ENCODE peak calls at places on chromosomes 16 and 17, in four cellular contexts. A is HEK293T; T is activated CD8-positive, alpha-beta T cell treated with anti-CD3 and anti-CD28 coated beads for 36 hours; J is SK-MEL-5. V is an unnamed sample.
A peak's percentile ranks its signal among the peaks of the same experiment; 100 is the strongest.

GRCh38 chr17:10114931-10115535 is 83.4 kb downstream of the GAS7 start:
- DNase-seq in J (peak; percentile 45), A (no peak), T (peak; percentile 87), V (no peak)

GRCh38 chr17:63700528-63701441 is 860 bp upstream of the LIMD2 start:
- DNase-seq in A (no peak), T (peak; percentile 69), J (no peak), V (peak; percentile 65)

GRCh38 chr16:78894872-78895271 is 705.7 kb downstream of the MAF start:
- DNase-seq in A (no peak), T (no peak), J (no peak), V (no peak)

GRCh38 chr16:59470556-59470955 is 736.4 kb upstream of the GOT2 start:
- DNase-seq in T (no peak), A (no peak), J (no peak), V (no peak)

GRCh38 chr17:40448639-40449261 is 5.5 kb downstream of the IGFBP4 start:
- DNase-seq in J (no peak), A (no peak), T (no peak), V (no peak)

GRCh38 chr16:48335961-48336360 is 49.3 kb downstream of the SIAH1 start:
- DNase-seq in J (no peak), A (no peak), T (no peak), V (no peak)

GRCh38 chr16:66474750-66475199 is 47.7 kb downstream of the BEAN1 start:
- DNase-seq in T (peak; percentile 83), J (no peak), A (no peak), V (no peak)

GRCh38 chr16:1363501-1364041 is 11.8 kb downstream of the GNPTG start:
- DNase-seq in J (peak; percentile 63), A (peak; percentile 87), T (peak; percentile 82), V (peak; percentile 77)

GRCh38 chr16:2912330-2913199 is 834 bp downstream of the FLYWCH1 start:
- DNase-seq in J (peak; percentile 52), T (peak; percentile 43), A (no peak), V (peak; percentile 31)

GRCh38 chr16:6193718-6194117 is 1096.1 kb upstream of the EEF2KMT start:
- DNase-seq in A (no peak), T (no peak), J (no peak), V (peak; percentile 79)

GRCh38 chr17:33056392-33057146 is 64.9 kb downstream of the SPACA3 start:
- DNase-seq in T (no peak), A (no peak), J (no peak), V (no peak)

GRCh38 chr16:84144301-84144858 is 597 bp downstream of the HSDL1 start:
- DNase-seq in T (peak; percentile 62), A (no peak), J (no peak), V (peak; percentile 33)

GRCh38 chr17:82320956-82321927 is 3.8 kb upstream of the CD7 start:
- DNase-seq in T (peak; percentile 96), J (peak; percentile 29), A (peak; percentile 78), V (peak; percentile 66)

GRCh38 chr17:2849327-2849670 is 53.1 kb downstream of the RAP1GAP2 start:
- DNase-seq in T (no peak), J (no peak), A (no peak), V (no peak)

GRCh38 chr17:67223924-67224323 is 21.1 kb downstream of the HELZ start:
- DNase-seq in A (peak; percentile 54), J (no peak), T (peak; percentile 47), V (no peak)

GRCh38 chr17:66583112-66583748 is 251.7 kb upstream of the CACNG5 start:
- DNase-seq in J (no peak), T (no peak), A (no peak), V (no peak)

GRCh38 chr16:66286527-66286926 is 80.0 kb upstream of the CDH5 start:
- DNase-seq in J (no peak), A (no peak), T (no peak), V (no peak)

GRCh38 chr16:67884684-67885083 is at the start of gene NRN1L:
- DNase-seq in J (peak; percentile 56), A (peak; percentile 78), T (no peak), V (peak; percentile 72)